ENCODE peak calls at places on chromosomes 11 and 22, in eight cellular contexts. E is mesendoderm; I is NCI-H526; X is T-helper 1 cell; S is upper lobe of right lung; V is T1000; R is stimulated activated CD4-positive, alpha-beta T cell treated with anti-CD3 and anti-CD28 coated beads, Interleukin-2, amount 100 ng/mL, for 48 hours; W is WTC11. T is an unnamed sample.

GRCh38 chr11:13434247-13435205 is 28.5 kb downstream of the BTBD10 start:
- DNase-seq in E (peak), I (no peak), X (no peak), S (no peak), V (no peak), R (no peak), W (no peak), T (no peak)

GRCh38 chr11:94302806-94303205 is 1.6 kb upstream of the IZUMO1R start:
- DNase-seq in E (peak), I (no peak), X (no peak), S (no peak), V (no peak), R (no peak), W (no peak), T (no peak)

GRCh38 chr22:35155403-35156025 is 89.6 kb downstream of the ISX start:
- DNase-seq in E (peak), I (no peak), X (no peak), S (peak), V (no peak), R (no peak), W (peak), T (no peak)

GRCh38 chr11:34601085-34601444 is 19.8 kb upstream of the EHF start:
- DNase-seq in E (peak), I (no peak), X (no peak), S (no peak), V (no peak), R (no peak), W (no peak), T (no peak)

GRCh38 chr22:47090591-47091240 is 328.3 kb downstream of the TBC1D22A start:
- DNase-seq in E (peak), I (no peak), X (peak), S (no peak), V (peak), R (no peak), W (peak), T (peak)

GRCh38 chr11:127806486-127806885 is 780.9 kb downstream of the ETS1 start:
- DNase-seq in E (peak), I (no peak), X (no peak), S (no peak), V (no peak), R (no peak), W (no peak), T (no peak)

GRCh38 chr11:77522215-77522614 is 48.3 kb upstream of the PAK1 start:
- DNase-seq in E (peak), I (no peak), X (no peak), S (no peak), V (no peak), R (no peak), W (no peak), T (no peak)

GRCh38 chr11:71302534-71302909 is 50.1 kb upstream of the SHANK2 start:
- DNase-seq in E (no peak), I (no peak), X (no peak), S (peak), V (no peak), R (no peak), W (no peak), T (no peak)

GRCh38 chr22:30036656-30037055 is 43.6 kb upstream of the HORMAD2 start:
- DNase-seq in E (peak), I (no peak), X (no peak), S (no peak), V (no peak), R (no peak), W (no peak), T (no peak)

GRCh38 chr11:36091256-36091811 is 147.5 kb downstream of the LDLRAD3 start:
- DNase-seq in E (peak), I (no peak), X (no peak), S (no peak), V (no peak), R (no peak), W (no peak), T (no peak)

GRCh38 chr11:119513141-119513805 is 90.3 kb upstream of the THY1 start:
- DNase-seq in E (no peak), I (no peak), X (no peak), S (no peak), V (no peak), R (no peak), W (no peak), T (no peak)

GRCh38 chr22:42065408-42066132 is 5.0 kb downstream of the NAGA start:
- DNase-seq in E (peak), I (no peak), X (no peak), S (no peak), V (no peak), R (no peak), W (peak), T (no peak)

GRCh38 chr22:21857501-21857914 is 9.9 kb downstream of the MAPK1 start:
- DNase-seq in E (no peak), I (peak), X (no peak), S (no peak), V (no peak), R (no peak), W (no peak), T (no peak)

GRCh38 chr22:36814796-36815195 is 2.0 kb downstream of the PVALB start:
- DNase-seq in E (no peak), I (no peak), X (no peak), S (no peak), V (no peak), R (no peak), W (no peak), T (no peak)

GRCh38 chr11:47983464-47984397 is 3.4 kb downstream of the PTPRJ start:
- DNase-seq in E (no peak), I (no peak), X (no peak), S (no peak), V (no peak), R (no peak), W (no peak), T (no peak)

GRCh38 chr11:66337103-66337899 is 1.1 kb upstream of the RIN1 start:
- DNase-seq in E (no peak), I (no peak), X (no peak), S (peak), V (peak), R (no peak), W (no peak), T (no peak)

GRCh38 chr11:61766353-61766841 is 14.0 kb downstream of the MYRF start:
- DNase-seq in E (no peak), I (no peak), X (no peak), S (no peak), V (no peak), R (no peak), W (no peak), T (no peak)

GRCh38 chr22:31650391-31650790 is 11.6 kb downstream of the PISD start:
- DNase-seq in E (peak), I (no peak), X (no peak), S (no peak), V (no peak), R (no peak), W (no peak), T (no peak)

GRCh38 chr11:12599408-12600143 is 74.6 kb upstream of the TEAD1 start:
- DNase-seq in E (peak), I (peak), X (peak), S (peak), V (no peak), R (peak), W (peak), T (peak)

GRCh38 chr11:115047631-115048030 is 369.3 kb downstream of the NXPE2 start:
- DNase-seq in E (no peak), I (no peak), X (no peak), S (no peak), V (no peak), R (no peak), W (no peak), T (no peak)

GRCh38 chr11:4704054-4704789 is at the start of gene MMP26:
- DNase-seq in E (peak), I (peak), X (no peak), S (no peak), V (no peak), R (no peak), W (peak), T (no peak)

GRCh38 chr11:117915219-117915618 is 14.0 kb downstream of the TMPRSS13 start:
- DNase-seq in E (no peak), I (no peak), X (no peak), S (no peak), V (no peak), R (no peak), W (no peak), T (no peak)

GRCh38 chr22:44659140-44659539 is 42.9 kb upstream of the PRR5 start:
- DNase-seq in E (no peak), I (no peak), X (no peak), S (no peak), V (no peak), R (no peak), W (no peak), T (no peak)

GRCh38 chr11:84969103-84969502 is 658.0 kb downstream of the DLG2 start:
- DNase-seq in E (peak), I (no peak), X (no peak), S (no peak), V (no peak), R (no peak), W (no peak), T (no peak)

GRCh38 chr11:6746086-6746618 is 25.6 kb downstream of the OR2AG2 start:
- DNase-seq in E (no peak), I (no peak), X (peak), S (no peak), V (no peak), R (no peak), W (no peak), T (peak)

GRCh38 chr11:91639359-91639758 is 585.3 kb upstream of the FAT3 start:
- DNase-seq in E (no peak), I (no peak), X (no peak), S (no peak), V (no peak), R (no peak), W (no peak), T (no peak)

GRCh38 chr22:45203150-45203974 is 37.3 kb downstream of the KIAA0930 start:
- DNase-seq in E (no peak), I (no peak), X (no peak), S (no peak), V (no peak), R (no peak), W (no peak), T (no peak)

GRCh38 chr11:10529279-10529678 is 11.7 kb downstream of the RNF141 start:
- DNase-seq in E (no peak), I (no peak), X (no peak), S (no peak), V (no peak), R (no peak), W (no peak), T (no peak)

GRCh38 chr22:22460635-22461034 is 47.9 kb downstream of the ZNF280B start:
- DNase-seq in E (peak), I (no peak), X (no peak), S (no peak), V (no peak), R (no peak), W (no peak), T (no peak)

GRCh38 chr22:26304730-26305129 is 124.3 kb upstream of the ASPHD2 start:
- DNase-seq in E (no peak), I (no peak), X (no peak), S (no peak), V (no peak), R (no peak), W (no peak), T (no peak)

GRCh38 chr11:96203567-96204365 is 139.2 kb downstream of the MAML2 start:
- DNase-seq in E (peak), I (no peak), X (no peak), S (no peak), V (no peak), R (no peak), W (no peak), T (no peak)

GRCh38 chr11:64760759-64761417 is 1.1 kb upstream of the PYGM start:
- DNase-seq in E (no peak), I (no peak), X (no peak), S (peak), V (no peak), R (no peak), W (no peak), T (no peak)

T was measured in stimulated activated naive CD4-positive, alpha-beta T cell treated with Interleukin-2 at 50 U/mL for 16 hours.